ENCODE peak calls at places on chromosomes 7 and 10, in six cellular contexts. One of them, this sample, is unnamed.
A peak's percentile ranks its signal among the peaks of the same experiment; 100 is the strongest.

GRCh38 chr7:102169651-102170416 is 116.8 kb upstream of the SH2B2 start:
- DNase-seq in epithelial cell of proximal tubule: no peak
- DNase-seq in neural progenitor cell: no peak
- DNase-seq in A549: no peak
- DNase-seq in HFF-Myc: no peak
- DNase-seq in B cell: no peak
- DNase-seq in this sample: no peak

GRCh38 chr7:67371429-67372305 is 375.0 kb downstream of the TYW1 start:
- DNase-seq in B cell: peak; percentile 69
- DNase-seq in A549: peak; percentile 71
- DNase-seq in epithelial cell of proximal tubule: peak; percentile 9
- DNase-seq in HFF-Myc: peak; percentile 38
- DNase-seq in neural progenitor cell: peak; percentile 85
- DNase-seq in this sample: peak; percentile 71

GRCh38 chr10:102133373-102134195 is 744 bp downstream of the PPRC1 start:
- DNase-seq in HFF-Myc: no peak
- DNase-seq in neural progenitor cell: peak; percentile 65
- DNase-seq in B cell: peak; percentile 52
- DNase-seq in epithelial cell of proximal tubule: no peak
- DNase-seq in A549: peak; percentile 87
- DNase-seq in this sample: peak; percentile 67

GRCh38 chr10:22795546-22795945 is 81.2 kb upstream of the PIP4K2A start:
- DNase-seq in HFF-Myc: no peak
- DNase-seq in epithelial cell of proximal tubule: no peak
- DNase-seq in neural progenitor cell: no peak
- DNase-seq in B cell: no peak
- DNase-seq in A549: no peak
- DNase-seq in this sample: no peak

GRCh38 chr10:123154943-123155505 is 822 bp downstream of the BUB3 start:
- DNase-seq in epithelial cell of proximal tubule: no peak
- DNase-seq in B cell: no peak
- DNase-seq in HFF-Myc: peak; percentile 16
- DNase-seq in A549: peak; percentile 64
- DNase-seq in neural progenitor cell: no peak
- DNase-seq in this sample: no peak

GRCh38 chr7:121330053-121330833 is 1.4 kb downstream of the WNT16 start:
- DNase-seq in A549: no peak
- DNase-seq in B cell: peak; percentile 61
- DNase-seq in neural progenitor cell: peak; percentile 81
- DNase-seq in epithelial cell of proximal tubule: no peak
- DNase-seq in HFF-Myc: no peak
- DNase-seq in this sample: peak; percentile 52

GRCh38 chr10:17255512-17255911 is 27.5 kb downstream of the VIM start:
- DNase-seq in neural progenitor cell: no peak
- DNase-seq in B cell: no peak
- DNase-seq in epithelial cell of proximal tubule: no peak
- DNase-seq in HFF-Myc: no peak
- DNase-seq in A549: no peak
- DNase-seq in this sample: no peak

GRCh38 chr7:28481131-28481926 is 69.0 kb downstream of the CREB5 start:
- DNase-seq in B cell: no peak
- DNase-seq in epithelial cell of proximal tubule: no peak
- DNase-seq in A549: no peak
- DNase-seq in neural progenitor cell: peak; percentile 59
- DNase-seq in HFF-Myc: peak; percentile 20
- DNase-seq in this sample: no peak

GRCh38 chr10:70425096-70425495 is 16.4 kb downstream of the NODAL start:
- DNase-seq in epithelial cell of proximal tubule: no peak
- DNase-seq in A549: no peak
- DNase-seq in HFF-Myc: no peak
- DNase-seq in neural progenitor cell: no peak
- DNase-seq in B cell: no peak
- DNase-seq in this sample: no peak

GRCh38 chr7:960269-960871 is 5.9 kb upstream of the ADAP1 start:
- DNase-seq in HFF-Myc: no peak
- DNase-seq in A549: no peak
- DNase-seq in B cell: no peak
- DNase-seq in neural progenitor cell: peak; percentile 1
- DNase-seq in epithelial cell of proximal tubule: no peak
- DNase-seq in this sample: no peak

GRCh38 chr7:22477876-22478450 is 22.0 kb downstream of the STEAP1B start:
- DNase-seq in neural progenitor cell: peak; percentile 49
- DNase-seq in HFF-Myc: no peak
- DNase-seq in B cell: no peak
- DNase-seq in epithelial cell of proximal tubule: no peak
- DNase-seq in A549: no peak
- DNase-seq in this sample: no peak

GRCh38 chr10:54372164-54372563 is 428.9 kb downstream of the PCDH15 start:
- DNase-seq in epithelial cell of proximal tubule: no peak
- DNase-seq in HFF-Myc: no peak
- DNase-seq in B cell: no peak
- DNase-seq in A549: no peak
- DNase-seq in neural progenitor cell: no peak
- DNase-seq in this sample: no peak

GRCh38 chr7:51224811-51225581 is 91.6 kb downstream of the COBL start:
- DNase-seq in neural progenitor cell: peak; percentile 56
- DNase-seq in epithelial cell of proximal tubule: peak; percentile 15
- DNase-seq in HFF-Myc: no peak
- DNase-seq in A549: peak; percentile 48
- DNase-seq in B cell: no peak
- DNase-seq in this sample: no peak

GRCh38 chr10:102785818-102786217 is 42.1 kb downstream of the WBP1L start:
- DNase-seq in HFF-Myc: no peak
- DNase-seq in epithelial cell of proximal tubule: no peak
- DNase-seq in neural progenitor cell: no peak
- DNase-seq in B cell: no peak
- DNase-seq in A549: no peak
- DNase-seq in this sample: no peak

GRCh38 chr10:1154531-1154930 is 98.3 kb downstream of the WDR37 start:
- DNase-seq in HFF-Myc: no peak
- DNase-seq in B cell: no peak
- DNase-seq in neural progenitor cell: no peak
- DNase-seq in epithelial cell of proximal tubule: no peak
- DNase-seq in A549: no peak
- DNase-seq in this sample: no peak

GRCh38 chr10:90871761-90872647 is at the start of gene RPP30:
- DNase-seq in HFF-Myc: no peak
- DNase-seq in neural progenitor cell: peak; percentile 89
- DNase-seq in A549: peak; percentile 85
- DNase-seq in B cell: peak; percentile 88
- DNase-seq in epithelial cell of proximal tubule: peak; percentile 31
- DNase-seq in this sample: peak; percentile 84

GRCh38 chr10:14084875-14085274 is 245.8 kb downstream of the FRMD4A start:
- DNase-seq in epithelial cell of proximal tubule: peak; percentile 37
- DNase-seq in HFF-Myc: no peak
- DNase-seq in A549: peak; percentile 6
- DNase-seq in B cell: no peak
- DNase-seq in neural progenitor cell: no peak
- DNase-seq in this sample: no peak

GRCh38 chr7:34162676-34163075 is 257.3 kb downstream of the BMPER start:
- DNase-seq in A549: no peak
- DNase-seq in HFF-Myc: no peak
- DNase-seq in B cell: no peak
- DNase-seq in epithelial cell of proximal tubule: no peak
- DNase-seq in neural progenitor cell: no peak
- DNase-seq in this sample: no peak

GRCh38 chr7:128274246-128274889 is 33.3 kb downstream of the LEP start:
- DNase-seq in neural progenitor cell: no peak
- DNase-seq in B cell: no peak
- DNase-seq in HFF-Myc: no peak
- DNase-seq in epithelial cell of proximal tubule: no peak
- DNase-seq in A549: no peak
- DNase-seq in this sample: no peak

GRCh38 chr7:128271471-128272454 is 30.7 kb downstream of the LEP start:
- DNase-seq in B cell: no peak
- DNase-seq in HFF-Myc: no peak
- DNase-seq in A549: no peak
- DNase-seq in neural progenitor cell: no peak
- DNase-seq in epithelial cell of proximal tubule: no peak
- DNase-seq in this sample: no peak

GRCh38 chr7:128268233-128268632 is 27.2 kb downstream of the LEP start:
- DNase-seq in B cell: no peak
- DNase-seq in epithelial cell of proximal tubule: no peak
- DNase-seq in HFF-Myc: no peak
- DNase-seq in A549: no peak
- DNase-seq in neural progenitor cell: peak; percentile 49
- DNase-seq in this sample: no peak

GRCh38 chr7:128266891-128267839 is 26.1 kb downstream of the LEP start:
- DNase-seq in neural progenitor cell: peak; percentile 73
- DNase-seq in B cell: no peak
- DNase-seq in HFF-Myc: peak; percentile 31
- DNase-seq in A549: no peak
- DNase-seq in epithelial cell of proximal tubule: peak; percentile 20
- DNase-seq in this sample: peak; percentile 50

DNA sequence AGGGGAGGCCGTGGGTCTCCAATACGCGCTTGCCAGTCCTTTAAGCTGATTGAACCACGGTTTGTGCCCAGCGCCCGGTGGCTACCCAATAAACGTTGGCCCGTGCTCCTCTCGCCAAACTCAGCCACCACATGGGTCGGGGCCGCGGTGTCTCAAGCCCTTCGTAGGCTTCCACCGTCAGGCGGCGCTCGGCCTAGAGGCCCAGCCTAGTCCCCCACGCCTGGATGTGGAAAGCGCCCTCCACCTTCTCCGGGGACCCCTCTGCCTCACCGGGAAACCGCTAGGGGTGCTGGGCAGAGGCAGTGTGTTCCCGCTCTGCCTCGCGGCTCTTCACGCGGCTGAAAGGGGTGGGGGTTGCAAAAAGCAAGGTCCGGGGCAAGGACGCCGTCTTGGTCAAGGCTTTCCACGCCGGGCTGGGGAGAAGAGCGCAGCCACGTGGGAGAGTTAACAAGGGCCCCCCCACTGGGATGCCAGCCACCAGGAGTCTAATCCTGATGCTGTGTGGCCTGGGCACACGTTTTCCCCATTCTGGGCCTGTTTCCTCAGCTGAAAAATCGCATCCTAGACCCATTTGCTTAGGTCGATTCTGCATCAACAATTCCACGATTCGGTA is 29.8 kb downstream of the LEP start:
- DNase-seq in HFF-Myc: no peak
- DNase-seq in epithelial cell of proximal tubule: no peak
- DNase-seq in A549: no peak
- DNase-seq in neural progenitor cell: no peak
- DNase-seq in B cell: no peak
- DNase-seq in this sample: no peak
- TF ChIP-seq CTCF in HFF-Myc: peak; percentile 25
- TF ChIP-seq CTCF in epithelial cell of proximal tubule: peak; percentile 27
- TF ChIP-seq CTCF in A549: no peak
- TF ChIP-seq CTCF in neural progenitor cell: no peak
- TF ChIP-seq CTCF in B cell: no peak
- TF ChIP-seq CTCF in this sample: no peak

GRCh38 chr7:99576251-99576650 is 17.8 kb downstream of the ZNF655 start:
- DNase-seq in A549: no peak
- DNase-seq in epithelial cell of proximal tubule: no peak
- DNase-seq in neural progenitor cell: no peak
- DNase-seq in HFF-Myc: no peak
- DNase-seq in B cell: no peak
- DNase-seq in this sample: no peak

GRCh38 chr7:99579281-99579955 is 18.6 kb upstream of the TMEM225B start:
- DNase-seq in epithelial cell of proximal tubule: no peak
- DNase-seq in neural progenitor cell: no peak
- DNase-seq in HFF-Myc: no peak
- DNase-seq in A549: no peak
- DNase-seq in B cell: peak; percentile 12
- DNase-seq in this sample: no peak

GRCh38 chr7:99579956-99580777 is 17.9 kb upstream of the TMEM225B start:
- DNase-seq in A549: no peak
- DNase-seq in epithelial cell of proximal tubule: no peak
- DNase-seq in B cell: peak; percentile 63
- DNase-seq in neural progenitor cell: peak; percentile 88
- DNase-seq in HFF-Myc: no peak
- DNase-seq in this sample: peak; percentile 89
- TF ChIP-seq CTCF in A549: peak; percentile 25
- TF ChIP-seq CTCF in epithelial cell of proximal tubule: peak; percentile 33
- TF ChIP-seq CTCF in B cell: peak; percentile 48
- TF ChIP-seq CTCF in neural progenitor cell: peak; percentile 71
- TF ChIP-seq CTCF in HFF-Myc: peak; percentile 55
- TF ChIP-seq CTCF in this sample: peak; percentile 65

GRCh38 chr10:6173203-6173602 is 29.5 kb upstream of the PFKFB3 start:
- DNase-seq in A549: peak; percentile 50
- DNase-seq in HFF-Myc: no peak
- DNase-seq in B cell: no peak
- DNase-seq in neural progenitor cell: peak; percentile 56
- DNase-seq in epithelial cell of proximal tubule: no peak
- DNase-seq in this sample: no peak
- TF ChIP-seq CTCF in A549: peak; percentile 15
- TF ChIP-seq CTCF in HFF-Myc: peak; percentile 30
- TF ChIP-seq CTCF in B cell: no peak
- TF ChIP-seq CTCF in neural progenitor cell: peak; percentile 56
- TF ChIP-seq CTCF in epithelial cell of proximal tubule: peak; percentile 43
- TF ChIP-seq CTCF in this sample: no peak

GRCh38 chr10:60870803-60871202 is 73.2 kb downstream of the RHOBTB1 start:
- DNase-seq in neural progenitor cell: no peak
- DNase-seq in HFF-Myc: no peak
- DNase-seq in B cell: no peak
- DNase-seq in A549: no peak
- DNase-seq in epithelial cell of proximal tubule: no peak
- DNase-seq in this sample: no peak

GRCh38 chr10:60872451-60872850 is 71.5 kb downstream of the RHOBTB1 start:
- DNase-seq in A549: no peak
- DNase-seq in epithelial cell of proximal tubule: no peak
- DNase-seq in HFF-Myc: no peak
- DNase-seq in B cell: no peak
- DNase-seq in neural progenitor cell: no peak
- DNase-seq in this sample: no peak

GRCh38 chr10:60871215-60871614 is 72.8 kb downstream of the RHOBTB1 start:
- DNase-seq in A549: no peak
- DNase-seq in HFF-Myc: no peak
- DNase-seq in neural progenitor cell: no peak
- DNase-seq in B cell: no peak
- DNase-seq in epithelial cell of proximal tubule: no peak
- DNase-seq in this sample: no peak

GRCh38 chr10:60868946-60869345 is 75.0 kb downstream of the RHOBTB1 start:
- DNase-seq in B cell: no peak
- DNase-seq in neural progenitor cell: no peak
- DNase-seq in epithelial cell of proximal tubule: no peak
- DNase-seq in HFF-Myc: no peak
- DNase-seq in A549: no peak
- DNase-seq in this sample: no peak

DNA sequence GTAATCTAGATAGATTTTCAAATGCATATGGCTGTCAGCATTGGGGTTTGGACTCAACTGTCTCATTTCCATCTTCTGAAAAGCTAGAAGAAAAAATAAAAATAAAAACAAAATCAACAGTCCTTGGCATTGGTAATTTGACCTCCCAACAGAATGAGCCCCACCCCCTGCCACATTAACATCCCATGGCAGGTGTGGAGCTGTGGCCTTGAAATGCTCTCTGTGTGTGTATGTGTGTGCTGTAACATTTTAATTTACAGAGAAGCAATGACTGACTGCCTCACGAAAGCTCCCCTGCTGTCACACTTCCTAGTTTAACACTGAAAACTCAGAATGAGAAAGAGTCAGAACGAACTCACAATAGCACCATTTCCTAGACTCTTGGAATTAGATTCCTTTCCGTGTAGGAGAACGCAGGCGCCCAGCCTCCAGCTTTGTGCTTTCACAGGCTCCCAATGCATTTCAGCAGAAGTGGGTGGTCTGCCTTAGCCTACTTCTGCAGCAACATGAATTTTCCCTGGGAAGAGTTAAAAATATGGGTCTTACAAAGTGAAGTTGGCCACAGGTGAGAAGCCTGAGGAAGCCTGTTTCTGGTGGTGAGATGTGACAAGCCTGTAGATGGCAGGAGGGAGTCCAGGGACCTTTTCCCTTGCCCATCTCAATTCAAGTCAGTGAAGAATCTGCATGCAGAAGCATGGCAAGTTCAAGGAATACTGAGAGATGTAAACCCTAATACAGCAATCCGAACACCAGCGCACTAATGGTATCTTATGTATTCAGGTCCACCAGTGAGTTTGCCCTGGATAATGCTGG is 73.9 kb downstream of the RHOBTB1 start:
- DNase-seq in epithelial cell of proximal tubule: no peak
- DNase-seq in HFF-Myc: no peak
- DNase-seq in A549: no peak
- DNase-seq in B cell: no peak
- DNase-seq in neural progenitor cell: no peak
- DNase-seq in this sample: no peak
- TF ChIP-seq CTCF in epithelial cell of proximal tubule: peak; percentile 55
- TF ChIP-seq CTCF in HFF-Myc: peak; percentile 12
- TF ChIP-seq CTCF in A549: peak; percentile 27
- TF ChIP-seq CTCF in B cell: no peak
- TF ChIP-seq CTCF in neural progenitor cell: peak; percentile 39
- TF ChIP-seq CTCF in this sample: no peak